ENCODE peak calls at places on chromosomes 5 and 9, in eight cellular contexts. W is transverse colon; L is left ventricle myocardium inferior; Z is WERI-Rb-1; S is lower lobe of right lung; Q is H9; C is heart right ventricle; U is effector memory CD4-positive, alpha-beta T cell. I is an unnamed sample.
A peak's percentile ranks its signal among the peaks of the same experiment; 100 is the strongest.

GRCh38 chr5:111859031-111859430 is 102.0 kb upstream of the NREP start:
- DNase-seq in S (no peak), Z (no peak), U (no peak), Q (no peak), L (no peak), C (no peak), W (no peak), I (no peak)

GRCh38 chr9:27145143-27145542 is 36.1 kb downstream of the TEK start:
- DNase-seq in S (no peak), Z (no peak), U (no peak), Q (no peak), W (no peak), C (no peak), L (no peak), I (no peak)

GRCh38 chr5:81694726-81695125 is 56.2 kb downstream of the SSBP2 start:
- DNase-seq in Q (no peak), W (no peak), U (no peak), C (no peak), L (no peak), S (no peak), Z (no peak), I (no peak)

GRCh38 chr9:83456226-83456625 is 82.0 kb downstream of the FRMD3 start:
- DNase-seq in S (no peak), U (no peak), W (no peak), C (no peak), Q (no peak), Z (no peak), L (no peak), I (no peak)

GRCh38 chr5:10724799-10725507 is 36.1 kb downstream of the DAP start:
- DNase-seq in W (peak; percentile 26), S (no peak), Z (peak; percentile 42), C (peak; percentile 74), L (peak; percentile 65), U (no peak), Q (no peak), I (peak; percentile 87)

GRCh38 chr5:52892242-52892878 is 96.8 kb upstream of the ITGA2 start:
- DNase-seq in Z (no peak), C (no peak), Q (no peak), U (no peak), L (no peak), W (no peak), S (no peak), I (no peak)

GRCh38 chr5:178377583-178378270 is 145.1 kb upstream of the PHYKPL start:
- DNase-seq in C (no peak), Z (no peak), U (no peak), Q (no peak), L (no peak), W (no peak), S (no peak), I (no peak)

GRCh38 chr5:132001647-132002561 is 9.6 kb downstream of the ACSL6 start:
- DNase-seq in Z (no peak), W (no peak), S (peak; percentile 28), U (no peak), C (peak; percentile 29), Q (peak; percentile 53), L (no peak), I (no peak)

GRCh38 chr5:112546946-112547647 is 128.0 kb upstream of the EPB41L4A start:
- DNase-seq in S (no peak), U (no peak), Q (no peak), L (no peak), W (no peak), C (no peak), Z (no peak), I (no peak)

GRCh38 chr5:6540111-6540830 is 91.6 kb downstream of the UBE2QL1 start:
- DNase-seq in W (no peak), Q (no peak), C (no peak), S (no peak), Z (no peak), L (no peak), U (no peak), I (no peak)

GRCh38 chr5:106877881-106878280 is 792.9 kb downstream of the EFNA5 start:
- DNase-seq in U (no peak), S (no peak), L (no peak), W (no peak), Z (no peak), C (no peak), Q (no peak), I (no peak)

GRCh38 chr5:127556609-127557348 is 39.3 kb downstream of the PRRC1 start:
- DNase-seq in W (no peak), S (no peak), Z (no peak), Q (no peak), U (no peak), C (no peak), L (no peak), I (no peak)

GRCh38 chr9:456365-456764 is 241.7 kb downstream of the DOCK8 start:
- DNase-seq in L (peak; percentile 51), Z (no peak), U (no peak), Q (no peak), S (no peak), W (no peak), C (peak; percentile 49), I (no peak)

GRCh38 chr9:116693233-116693731 is 6.2 kb downstream of the TRIM32 start:
- DNase-seq in C (no peak), W (no peak), S (no peak), Q (no peak), Z (no peak), U (no peak), L (no peak), I (no peak)

GRCh38 chr5:53378590-53379247 is 101.7 kb upstream of the FST start:
- DNase-seq in C (no peak), W (no peak), L (no peak), Q (no peak), Z (no peak), S (no peak), U (no peak), I (no peak)

GRCh38 chr5:135332519-135333150 is 66.4 kb downstream of the MACROH2A1 start:
- DNase-seq in Z (no peak), Q (no peak), C (no peak), L (no peak), W (no peak), S (no peak), U (no peak), I (no peak)

GRCh38 chr5:147805030-147805454 is 22.5 kb upstream of the JAKMIP2 start:
- DNase-seq in U (no peak), W (peak; percentile 17), Z (no peak), L (no peak), Q (no peak), S (peak; percentile 69), C (no peak), I (no peak)

GRCh38 chr9:89277454-89277853 is 33.5 kb upstream of the CKS2 start:
- DNase-seq in W (peak; percentile 13), Z (no peak), C (no peak), S (no peak), L (no peak), U (no peak), Q (no peak), I (no peak)

GRCh38 chr5:9051779-9052178 is 494.1 kb downstream of the SEMA5A start:
- DNase-seq in U (no peak), C (no peak), L (no peak), Q (no peak), W (no peak), S (no peak), Z (no peak), I (no peak)

GRCh38 chr5:21195145-21195544 is 1207.1 kb upstream of the CDH18 start:
- DNase-seq in Q (no peak), U (no peak), L (no peak), Z (no peak), W (no peak), S (no peak), C (no peak), I (no peak)

GRCh38 chr9:111944467-111944866 is 47.9 kb downstream of the UGCG start:
- DNase-seq in U (no peak), S (no peak), Z (no peak), W (no peak), C (no peak), L (no peak), Q (no peak), I (no peak)

GRCh38 chr5:154444559-154445421 is 1.0 kb upstream of the SAP30L start:
- DNase-seq in W (peak; percentile 22), S (no peak), Q (peak; percentile 51), L (peak; percentile 16), Z (peak; percentile 18), U (no peak), C (peak; percentile 5), I (no peak)

GRCh38 chr9:82891321-82891720 is 171.6 kb downstream of the RASEF start:
- DNase-seq in Q (no peak), S (no peak), W (no peak), U (no peak), Z (no peak), C (no peak), L (no peak), I (peak; percentile 11)

GRCh38 chr9:110619831-110620230 is 40.3 kb upstream of the SVEP1 start:
- DNase-seq in C (no peak), Z (no peak), Q (no peak), W (no peak), S (no peak), U (no peak), L (no peak), I (no peak)

GRCh38 chr5:98108497-98108896 is 665.0 kb upstream of the RGMB start:
- DNase-seq in C (no peak), U (no peak), Z (no peak), Q (no peak), W (no peak), L (no peak), S (no peak), I (no peak)

GRCh38 chr9:114238471-114238870 is 83.1 kb downstream of the COL27A1 start:
- DNase-seq in Q (no peak), C (peak; percentile 78), Z (no peak), L (peak; percentile 45), U (no peak), S (no peak), W (no peak), I (no peak)

GRCh38 chr5:180868960-180869359 is 7.9 kb upstream of the ZFP62 start:
- DNase-seq in L (peak; percentile 78), C (peak; percentile 84), Z (peak; percentile 71), W (peak; percentile 95), S (peak; percentile 88), Q (peak; percentile 81), U (peak; percentile 31), I (peak; percentile 68)

GRCh38 chr5:115813719-115814118 is 2.7 kb downstream of the CDO1 start:
- DNase-seq in Q (no peak), L (no peak), C (no peak), U (no peak), Z (no peak), S (no peak), W (no peak), I (no peak)
- H3K27me3 ChIP-seq in Q (peaks cover 9% of the 10 kb centered on the region), L (peaks cover 60% of the 10 kb centered on the region), C (peaks cover 33% of the 10 kb centered on the region), U (peaks cover 33% of the 10 kb centered on the region), Z (no peaks in the 10 kb centered on the region), S (peaks cover 65% of the 10 kb centered on the region), W (peaks cover 73% of the 10 kb centered on the region), I (peaks cover 39% of the 10 kb centered on the region)

GRCh38 chr9:133372144-133372543 is 3.7 kb downstream of the SURF4 start:
- DNase-seq in Z (no peak), C (no peak), Q (no peak), W (no peak), L (no peak), U (no peak), S (no peak), I (no peak)
- H3K27ac ChIP-seq in Z (no peak overlapping the region), C (no peak overlapping the region), Q (no peak overlapping the region), W (peak overlapping the region; percentile 28), L (peak overlapping the region; percentile 27), U (peak overlapping the region; percentile 97), S (no peak overlapping the region), I (no peak overlapping the region)

GRCh38 chr5:176747670-176748072 is 62.7 kb upstream of the UNC5A start:
- DNase-seq in Z (no peak), U (no peak), W (no peak), S (no peak), Q (no peak), C (no peak), L (no peak), I (no peak)
- H3K27me3 ChIP-seq in Z (no peaks in the 10 kb centered on the region), U (peaks cover 37% of the 10 kb centered on the region), W (peaks cover 80% of the 10 kb centered on the region), S (peaks cover 84% of the 10 kb centered on the region), Q (no peaks in the 10 kb centered on the region), C (peaks cover 92% of the 10 kb centered on the region), L (peaks cover 92% of the 10 kb centered on the region), I (peaks cover 86% of the 10 kb centered on the region)

GRCh38 chr5:151076616-151077015 is 4.2 kb downstream of the TNIP1 start:
- DNase-seq in L (no peak), U (no peak), S (no peak), W (no peak), Q (no peak), C (no peak), Z (no peak), I (no peak)
- H3K27ac ChIP-seq in L (peak overlapping the region; percentile 55), U (no peak overlapping the region), S (peak overlapping the region; percentile 49), W (peak overlapping the region; percentile 45), Q (no peak overlapping the region), C (no peak overlapping the region), Z (no peak overlapping the region), I (peak overlapping the region; percentile 61)